ENCODE peak calls at places on chromosome X, in five cellular contexts. F, K, G, R and H are unnamed samples.

GRCh38 chrX:22748093-22748999 is 251.4 kb upstream of the DDX53 start:
- DNase-seq in R (peak), K (no peak), G (peak), F (peak), H (peak)

GRCh38 chrX:56564182-56564885 is 907 bp downstream of the UBQLN2 start:
- DNase-seq in K (no peak), G (peak), R (peak), F (no peak), H (peak)

GRCh38 chrX:57353472-57354132 is 67.1 kb downstream of the FAAH2 start:
- DNase-seq in F (no peak), R (no peak), K (no peak), G (no peak), H (no peak)

GRCh38 chrX:38347136-38347535 is 5.3 kb upstream of the OTC start:
- DNase-seq in K (no peak), R (no peak), F (no peak), G (no peak), H (peak)

GRCh38 chrX:136170109-136170800 is 22.9 kb downstream of the FHL1 start:
- DNase-seq in K (no peak), G (no peak), F (no peak), R (no peak), H (no peak)

GRCh38 chrX:77442728-77443127 is 4.5 kb upstream of the FGF16 start:
- DNase-seq in K (no peak), R (peak), F (peak), G (no peak), H (no peak)

GRCh38 chrX:118497180-118497814 is 1.7 kb downstream of the DOCK11 start:
- DNase-seq in K (no peak), F (no peak), G (no peak), R (peak), H (no peak)

GRCh38 chrX:112356031-112356430 is 273.5 kb upstream of the TRPC5 start:
- DNase-seq in F (no peak), K (no peak), R (no peak), G (no peak), H (no peak)

GRCh38 chrX:72020204-72020603 is 109.6 kb downstream of the NHSL2 start:
- DNase-seq in R (no peak), K (no peak), F (no peak), G (no peak), H (no peak)

DNA sequence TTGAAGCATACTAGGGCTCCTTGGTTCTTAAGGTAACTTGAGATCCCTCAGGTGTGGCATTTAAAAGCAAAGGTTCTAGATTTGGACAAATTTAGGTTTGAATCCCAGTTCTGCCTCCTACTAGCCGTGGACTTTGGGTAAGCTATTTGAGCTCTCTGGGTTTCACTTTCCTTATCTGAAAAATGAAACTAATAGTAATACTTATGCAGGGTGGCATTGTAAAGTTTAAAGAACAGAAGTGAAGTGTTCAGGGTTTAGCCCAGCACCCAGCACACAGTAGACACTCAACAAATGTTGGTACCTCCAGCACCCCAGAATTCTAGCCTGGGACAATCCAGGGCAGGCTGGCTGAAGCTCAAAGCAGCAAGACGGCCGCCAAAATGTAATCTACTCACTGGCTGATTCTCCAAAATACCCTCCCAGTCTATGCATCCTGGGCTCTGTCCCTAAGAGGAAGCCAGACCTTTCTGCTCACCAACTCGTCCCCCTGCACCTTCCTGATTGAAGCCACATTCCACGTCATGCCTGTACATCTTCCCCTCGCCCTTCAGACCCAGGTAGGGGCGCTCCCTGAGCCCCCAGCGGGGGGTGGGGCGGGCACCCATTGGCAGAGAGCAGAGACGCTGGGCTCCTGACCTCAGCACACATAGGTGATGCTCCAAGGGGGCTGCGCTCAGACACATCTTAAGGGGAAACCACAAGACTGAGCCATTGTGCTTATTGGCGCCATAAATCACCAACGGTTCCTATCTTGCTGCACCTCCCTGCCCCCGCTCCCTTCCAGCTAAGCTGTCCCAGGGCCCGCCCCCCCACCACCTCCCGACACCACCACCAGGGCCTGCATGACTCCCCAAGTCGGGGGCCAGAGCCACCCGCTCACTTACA is 160.6 kb downstream of the BCOR start:
- DNase-seq in R (no peak), G (peak), F (no peak), K (peak), H (no peak)
- H3K4me3 ChIP-seq in R (no peak), G (no peak), F (no peak), K (no peak), H (no peak)

GRCh38 chrX:68936608-68937007 is 107.8 kb downstream of the EFNB1 start:
- DNase-seq in K (no peak), G (no peak), F (no peak), R (no peak), H (no peak)
- TF ChIP-seq JUNB in K (no peak), G (no peak), F (no peak), R (no peak), H (no peak)

DNA sequence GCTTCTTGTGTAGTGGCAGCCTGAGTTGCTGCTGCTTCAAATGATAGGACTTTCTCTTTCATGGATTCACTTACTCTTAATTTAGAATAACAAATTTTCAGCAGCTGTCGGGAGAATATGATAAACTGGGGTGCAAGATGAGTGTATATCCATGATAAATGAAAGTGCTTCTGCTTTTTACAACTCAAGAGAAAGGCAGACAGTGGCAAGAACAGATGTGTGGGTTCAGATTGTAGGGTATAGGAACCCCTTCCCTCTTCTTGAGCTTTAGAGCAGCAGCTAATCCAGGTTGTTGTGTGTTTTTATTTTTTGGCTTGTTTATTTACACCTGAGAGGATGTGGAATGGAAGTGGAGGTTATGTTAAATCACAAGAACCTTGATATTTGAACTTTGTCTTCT is 1.1 kb downstream of the SH3BGRL start:
- DNase-seq in K (no peak), F (no peak), G (no peak), R (no peak), H (no peak)
- H3K4me3 ChIP-seq in K (peak), F (peak), G (peak), R (no peak), H (peak)

GRCh38 chrX:131728295-131729145 is 184.6 kb downstream of the OR13H1 start:
- DNase-seq in G (no peak), R (no peak), K (peak), F (no peak), H (no peak)

GRCh38 chrX:131724292-131724691 is 180.4 kb downstream of the OR13H1 start:
- DNase-seq in F (no peak), R (no peak), K (no peak), G (no peak), H (no peak)

GRCh38 chrX:131727778-131728177 is 183.9 kb downstream of the OR13H1 start:
- DNase-seq in R (no peak), G (no peak), K (no peak), F (no peak), H (no peak)

GRCh38 chrX:131725001-131725654 is 181.3 kb downstream of the OR13H1 start:
- DNase-seq in R (no peak), F (no peak), K (no peak), G (no peak), H (no peak)

GRCh38 chrX:131729295-131729694 is 185.4 kb downstream of the OR13H1 start:
- DNase-seq in K (peak), R (no peak), F (no peak), G (no peak), H (no peak)
- TF ChIP-seq JUNB in K (no peak), R (no peak), F (no peak), G (no peak), H (no peak)

GRCh38 chrX:124346877-124347241 is 496 bp downstream of the SH2D1A start:
- DNase-seq in F (no peak), K (no peak), R (no peak), G (no peak), H (no peak)
- H3K4me3 ChIP-seq in F (no peak), K (no peak), R (no peak), G (no peak), H (no peak)